ENCODE peak calls at places on chromosomes 2 and 18, in seven cellular contexts. One of them, this sample, is unnamed.

GRCh38 chr2:224507789-224508188 is 77.4 kb downstream of the CUL3 start:
- DNase-seq in iPS-NIHi11: no peak
- DNase-seq in psoas muscle: no peak
- DNase-seq in GM19239: no peak
- DNase-seq in NCI-H1105: no peak
- DNase-seq in suprapubic skin: no peak
- DNase-seq in nucleus accumbens: no peak
- DNase-seq in this sample: no peak

GRCh38 chr2:166917433-166917832 is 29.2 kb downstream of the XIRP2 start:
- DNase-seq in iPS-NIHi11: no peak
- DNase-seq in psoas muscle: no peak
- DNase-seq in GM19239: no peak
- DNase-seq in NCI-H1105: no peak
- DNase-seq in suprapubic skin: no peak
- DNase-seq in nucleus accumbens: no peak
- DNase-seq in this sample: no peak

GRCh38 chr2:224969633-224970292 is 72.5 kb downstream of the DOCK10 start:
- DNase-seq in iPS-NIHi11: no peak
- DNase-seq in psoas muscle: no peak
- DNase-seq in GM19239: no peak
- DNase-seq in NCI-H1105: no peak
- DNase-seq in suprapubic skin: no peak
- DNase-seq in nucleus accumbens: no peak
- DNase-seq in this sample: no peak

GRCh38 chr2:111057045-111057444 is 63.7 kb upstream of the BCL2L11 start:
- DNase-seq in iPS-NIHi11: no peak
- DNase-seq in psoas muscle: no peak
- DNase-seq in GM19239: no peak
- DNase-seq in NCI-H1105: no peak
- DNase-seq in suprapubic skin: no peak
- DNase-seq in nucleus accumbens: no peak
- DNase-seq in this sample: no peak

GRCh38 chr2:175001546-175001945 is 3.6 kb downstream of the CHN1 start:
- DNase-seq in iPS-NIHi11: no peak
- DNase-seq in psoas muscle: no peak
- DNase-seq in GM19239: no peak
- DNase-seq in NCI-H1105: peak
- DNase-seq in suprapubic skin: no peak
- DNase-seq in nucleus accumbens: no peak
- DNase-seq in this sample: no peak

GRCh38 chr2:23523651-23524260 is 138.8 kb downstream of the KLHL29 start:
- DNase-seq in iPS-NIHi11: no peak
- DNase-seq in psoas muscle: peak
- DNase-seq in GM19239: no peak
- DNase-seq in NCI-H1105: no peak
- DNase-seq in suprapubic skin: no peak
- DNase-seq in nucleus accumbens: no peak
- DNase-seq in this sample: peak

GRCh38 chr2:118223487-118224136 is 135.3 kb downstream of the INSIG2 start:
- DNase-seq in iPS-NIHi11: no peak
- DNase-seq in psoas muscle: no peak
- DNase-seq in GM19239: no peak
- DNase-seq in NCI-H1105: no peak
- DNase-seq in suprapubic skin: no peak
- DNase-seq in nucleus accumbens: no peak
- DNase-seq in this sample: no peak

GRCh38 chr2:9002637-9003365 is 683 bp downstream of the MBOAT2 start:
- DNase-seq in iPS-NIHi11: peak
- DNase-seq in psoas muscle: peak
- DNase-seq in GM19239: peak
- DNase-seq in NCI-H1105: peak
- DNase-seq in suprapubic skin: peak
- DNase-seq in nucleus accumbens: no peak
- DNase-seq in this sample: peak

GRCh38 chr2:29841386-29842004 is 79.9 kb downstream of the ALK start:
- DNase-seq in iPS-NIHi11: peak
- DNase-seq in psoas muscle: no peak
- DNase-seq in GM19239: peak
- DNase-seq in NCI-H1105: peak
- DNase-seq in suprapubic skin: no peak
- DNase-seq in nucleus accumbens: no peak
- DNase-seq in this sample: peak

GRCh38 chr2:43171789-43172188 is 54.6 kb downstream of the ZFP36L2 start:
- DNase-seq in iPS-NIHi11: no peak
- DNase-seq in psoas muscle: no peak
- DNase-seq in GM19239: no peak
- DNase-seq in NCI-H1105: no peak
- DNase-seq in suprapubic skin: no peak
- DNase-seq in nucleus accumbens: no peak
- DNase-seq in this sample: peak

GRCh38 chr2:47301731-47302130 is 101.2 kb upstream of the MSH2 start:
- DNase-seq in iPS-NIHi11: no peak
- DNase-seq in psoas muscle: no peak
- DNase-seq in GM19239: no peak
- DNase-seq in NCI-H1105: no peak
- DNase-seq in suprapubic skin: no peak
- DNase-seq in nucleus accumbens: no peak
- DNase-seq in this sample: no peak

GRCh38 chr2:143205106-143205764 is 76.0 kb downstream of the ARHGAP15 start:
- DNase-seq in iPS-NIHi11: peak
- DNase-seq in psoas muscle: no peak
- DNase-seq in GM19239: no peak
- DNase-seq in NCI-H1105: no peak
- DNase-seq in suprapubic skin: no peak
- DNase-seq in nucleus accumbens: no peak
- DNase-seq in this sample: peak

GRCh38 chr2:216206821-216207220 is 97.7 kb downstream of the XRCC5 start:
- DNase-seq in iPS-NIHi11: no peak
- DNase-seq in psoas muscle: no peak
- DNase-seq in GM19239: no peak
- DNase-seq in NCI-H1105: no peak
- DNase-seq in suprapubic skin: no peak
- DNase-seq in nucleus accumbens: no peak
- DNase-seq in this sample: no peak

GRCh38 chr2:49837894-49838293 is 683.6 kb upstream of the FSHR start:
- DNase-seq in iPS-NIHi11: no peak
- DNase-seq in psoas muscle: no peak
- DNase-seq in GM19239: no peak
- DNase-seq in NCI-H1105: no peak
- DNase-seq in suprapubic skin: no peak
- DNase-seq in nucleus accumbens: no peak
- DNase-seq in this sample: no peak

GRCh38 chr2:222952204-222952603 is 91.4 kb downstream of the ACSL3 start:
- DNase-seq in iPS-NIHi11: no peak
- DNase-seq in psoas muscle: no peak
- DNase-seq in GM19239: no peak
- DNase-seq in NCI-H1105: peak
- DNase-seq in suprapubic skin: no peak
- DNase-seq in nucleus accumbens: no peak
- DNase-seq in this sample: no peak

GRCh38 chr2:200749631-200750322 is 61.9 kb upstream of the BZW1 start:
- DNase-seq in iPS-NIHi11: no peak
- DNase-seq in psoas muscle: no peak
- DNase-seq in GM19239: no peak
- DNase-seq in NCI-H1105: no peak
- DNase-seq in suprapubic skin: no peak
- DNase-seq in nucleus accumbens: no peak
- DNase-seq in this sample: no peak

GRCh38 chr2:188430705-188431104 is 139.0 kb downstream of the GULP1 start:
- DNase-seq in iPS-NIHi11: no peak
- DNase-seq in psoas muscle: no peak
- DNase-seq in GM19239: no peak
- DNase-seq in NCI-H1105: no peak
- DNase-seq in suprapubic skin: no peak
- DNase-seq in nucleus accumbens: no peak
- DNase-seq in this sample: no peak

GRCh38 chr18:48021273-48021914 is 90.9 kb upstream of the SMAD2 start:
- DNase-seq in iPS-NIHi11: no peak
- DNase-seq in psoas muscle: no peak
- DNase-seq in GM19239: no peak
- DNase-seq in NCI-H1105: no peak
- DNase-seq in suprapubic skin: no peak
- DNase-seq in nucleus accumbens: no peak
- DNase-seq in this sample: no peak

GRCh38 chr2:206105541-206105940 is 19.6 kb upstream of the INO80D start:
- DNase-seq in iPS-NIHi11: no peak
- DNase-seq in psoas muscle: no peak
- DNase-seq in GM19239: no peak
- DNase-seq in NCI-H1105: no peak
- DNase-seq in suprapubic skin: no peak
- DNase-seq in nucleus accumbens: no peak
- DNase-seq in this sample: peak

GRCh38 chr2:240250985-240251847 is 110.8 kb upstream of the OTOS start:
- DNase-seq in iPS-NIHi11: peak
- DNase-seq in psoas muscle: peak
- DNase-seq in GM19239: no peak
- DNase-seq in NCI-H1105: no peak
- DNase-seq in suprapubic skin: peak
- DNase-seq in nucleus accumbens: peak
- DNase-seq in this sample: peak

GRCh38 chr2:86001326-86001725 is 104.4 kb downstream of the POLR1A start:
- DNase-seq in iPS-NIHi11: no peak
- DNase-seq in psoas muscle: no peak
- DNase-seq in GM19239: no peak
- DNase-seq in NCI-H1105: no peak
- DNase-seq in suprapubic skin: peak
- DNase-seq in nucleus accumbens: no peak
- DNase-seq in this sample: no peak

GRCh38 chr2:164920430-164920829 is 34.9 kb downstream of the SLC38A11 start:
- DNase-seq in iPS-NIHi11: no peak
- DNase-seq in psoas muscle: no peak
- DNase-seq in GM19239: no peak
- DNase-seq in NCI-H1105: no peak
- DNase-seq in suprapubic skin: no peak
- DNase-seq in nucleus accumbens: no peak
- DNase-seq in this sample: peak

GRCh38 chr2:127054996-127055785 is 51.8 kb downstream of the BIN1 start:
- DNase-seq in iPS-NIHi11: no peak
- DNase-seq in psoas muscle: peak
- DNase-seq in GM19239: no peak
- DNase-seq in NCI-H1105: no peak
- DNase-seq in suprapubic skin: no peak
- DNase-seq in nucleus accumbens: no peak
- DNase-seq in this sample: no peak

GRCh38 chr2:22450831-22451230 is 934.1 kb upstream of the KLHL29 start:
- DNase-seq in iPS-NIHi11: no peak
- DNase-seq in psoas muscle: no peak
- DNase-seq in GM19239: no peak
- DNase-seq in NCI-H1105: peak
- DNase-seq in suprapubic skin: no peak
- DNase-seq in nucleus accumbens: peak
- DNase-seq in this sample: no peak

GRCh38 chr2:234677758-234678538 is 181.1 kb upstream of the ARL4C start:
- DNase-seq in iPS-NIHi11: no peak
- DNase-seq in psoas muscle: no peak
- DNase-seq in GM19239: no peak
- DNase-seq in NCI-H1105: no peak
- DNase-seq in suprapubic skin: no peak
- DNase-seq in nucleus accumbens: no peak
- DNase-seq in this sample: peak

GRCh38 chr2:55888941-55889340 is 34.6 kb downstream of the EFEMP1 start:
- DNase-seq in iPS-NIHi11: no peak
- DNase-seq in psoas muscle: no peak
- DNase-seq in GM19239: no peak
- DNase-seq in NCI-H1105: no peak
- DNase-seq in suprapubic skin: no peak
- DNase-seq in nucleus accumbens: no peak
- DNase-seq in this sample: no peak

GRCh38 chr18:3728704-3729437 is 278.9 kb downstream of the TGIF1 start:
- DNase-seq in iPS-NIHi11: no peak
- DNase-seq in psoas muscle: no peak
- DNase-seq in GM19239: no peak
- DNase-seq in NCI-H1105: no peak
- DNase-seq in suprapubic skin: no peak
- DNase-seq in nucleus accumbens: no peak
- DNase-seq in this sample: no peak

GRCh38 chr2:62461707-62462106 is 44.3 kb downstream of the TMEM17 start:
- DNase-seq in iPS-NIHi11: no peak
- DNase-seq in psoas muscle: peak
- DNase-seq in GM19239: no peak
- DNase-seq in NCI-H1105: no peak
- DNase-seq in suprapubic skin: no peak
- DNase-seq in nucleus accumbens: peak
- DNase-seq in this sample: peak

GRCh38 chr18:54316071-54316820 is 41.4 kb downstream of the STARD6 start:
- DNase-seq in iPS-NIHi11: no peak
- DNase-seq in psoas muscle: no peak
- DNase-seq in GM19239: no peak
- DNase-seq in NCI-H1105: no peak
- DNase-seq in suprapubic skin: no peak
- DNase-seq in nucleus accumbens: no peak
- DNase-seq in this sample: no peak

GRCh38 chr2:113886479-113887383 is 3.2 kb upstream of the ACTR3 start:
- DNase-seq in iPS-NIHi11: no peak
- DNase-seq in psoas muscle: no peak
- DNase-seq in GM19239: peak
- DNase-seq in NCI-H1105: no peak
- DNase-seq in suprapubic skin: no peak
- DNase-seq in nucleus accumbens: no peak
- DNase-seq in this sample: peak

GRCh38 chr18:75489493-75490190 is 62.1 kb upstream of the SMIM21 start:
- DNase-seq in iPS-NIHi11: no peak
- DNase-seq in psoas muscle: no peak
- DNase-seq in GM19239: no peak
- DNase-seq in NCI-H1105: no peak
- DNase-seq in suprapubic skin: no peak
- DNase-seq in nucleus accumbens: no peak
- DNase-seq in this sample: peak

GRCh38 chr2:241373449-241373848 is 17.4 kb downstream of the FARP2 start:
- DNase-seq in iPS-NIHi11: no peak
- DNase-seq in psoas muscle: no peak
- DNase-seq in GM19239: no peak
- DNase-seq in NCI-H1105: no peak
- DNase-seq in suprapubic skin: no peak
- DNase-seq in nucleus accumbens: no peak
- DNase-seq in this sample: no peak

GRCh38 chr18:36544036-36544725 is 246.7 kb downstream of the FHOD3 start:
- DNase-seq in iPS-NIHi11: no peak
- DNase-seq in psoas muscle: peak
- DNase-seq in GM19239: no peak
- DNase-seq in NCI-H1105: peak
- DNase-seq in suprapubic skin: no peak
- DNase-seq in nucleus accumbens: no peak
- DNase-seq in this sample: peak

GRCh38 chr2:190478572-190478971 is 56.0 kb downstream of the NEMP2 start:
- DNase-seq in iPS-NIHi11: no peak
- DNase-seq in psoas muscle: no peak
- DNase-seq in GM19239: no peak
- DNase-seq in NCI-H1105: no peak
- DNase-seq in suprapubic skin: no peak
- DNase-seq in nucleus accumbens: no peak
- DNase-seq in this sample: no peak

GRCh38 chr2:137929504-137929886 is 34.8 kb upstream of the HNMT start:
- DNase-seq in iPS-NIHi11: no peak
- DNase-seq in psoas muscle: no peak
- DNase-seq in GM19239: no peak
- DNase-seq in NCI-H1105: no peak
- DNase-seq in suprapubic skin: no peak
- DNase-seq in nucleus accumbens: no peak
- DNase-seq in this sample: no peak

GRCh38 chr2:214410918-214411554 is at the start of gene VWC2L:
- DNase-seq in iPS-NIHi11: peak
- DNase-seq in psoas muscle: peak
- DNase-seq in GM19239: no peak
- DNase-seq in NCI-H1105: no peak
- DNase-seq in suprapubic skin: no peak
- DNase-seq in nucleus accumbens: peak
- DNase-seq in this sample: peak

GRCh38 chr18:10440874-10441273 is 13.6 kb upstream of the APCDD1 start:
- DNase-seq in iPS-NIHi11: no peak
- DNase-seq in psoas muscle: no peak
- DNase-seq in GM19239: no peak
- DNase-seq in NCI-H1105: no peak
- DNase-seq in suprapubic skin: no peak
- DNase-seq in nucleus accumbens: no peak
- DNase-seq in this sample: no peak

GRCh38 chr18:46555724-46556123 is 101.3 kb downstream of the LOXHD1 start:
- DNase-seq in iPS-NIHi11: peak
- DNase-seq in psoas muscle: peak
- DNase-seq in GM19239: peak
- DNase-seq in NCI-H1105: no peak
- DNase-seq in suprapubic skin: no peak
- DNase-seq in nucleus accumbens: peak
- DNase-seq in this sample: peak

This sample was measured in kidney tubule cell.